ENCODE peak calls at places on chromosomes 12 and 14, in eight cellular contexts. B is naive thymus-derived CD8-positive, alpha-beta T cell; A is M059J; V is activated CD4-positive, alpha-beta T cell treated with anti-CD3 and anti-CD28 coated beads for 4 hours; T is T-cell; D is small intestine; U is AG09309; Q is DMS 273 treated with DMSO at 0.1 percent for 48 hours. O is an unnamed sample.

GRCh38 chr12:4274960-4275868 is 1.7 kb downstream of the CCND2 start:
- DNase-seq in B (peak), A (no peak), V (no peak), T (no peak), D (peak), U (no peak), Q (no peak), O (no peak)

GRCh38 chr12:39619316-39619659 is 315 bp downstream of the ABCD2 start:
- DNase-seq in B (no peak), A (no peak), V (no peak), T (no peak), D (no peak), U (no peak), Q (peak), O (no peak)

GRCh38 chr12:52137746-52138145 is 54.1 kb downstream of the KRT80 start:
- DNase-seq in B (no peak), A (no peak), V (no peak), T (no peak), D (no peak), U (no peak), Q (no peak), O (no peak)

GRCh38 chr12:12983420-12984035 is 16.5 kb downstream of the HEBP1 start:
- DNase-seq in B (peak), A (peak), V (no peak), T (no peak), D (peak), U (no peak), Q (no peak), O (peak)

GRCh38 chr14:74085828-74086227 is 1.1 kb downstream of the LIN52 start:
- DNase-seq in B (no peak), A (peak), V (no peak), T (no peak), D (peak), U (no peak), Q (no peak), O (no peak)

GRCh38 chr12:80352476-80352875 is 91.6 kb upstream of the PTPRQ start:
- DNase-seq in B (no peak), A (peak), V (no peak), T (no peak), D (no peak), U (no peak), Q (no peak), O (no peak)

GRCh38 chr12:87270894-87271293 is 758.3 kb downstream of the C12orf50 start:
- DNase-seq in B (no peak), A (peak), V (no peak), T (no peak), D (no peak), U (no peak), Q (no peak), O (no peak)

GRCh38 chr12:1840981-1841425 is 20.6 kb downstream of the LRTM2 start:
- DNase-seq in B (no peak), A (no peak), V (no peak), T (no peak), D (no peak), U (no peak), Q (no peak), O (no peak)

GRCh38 chr14:58731465-58732330 is 93.9 kb downstream of the DACT1 start:
- DNase-seq in B (no peak), A (peak), V (no peak), T (no peak), D (no peak), U (peak), Q (no peak), O (no peak)

GRCh38 chr12:38907171-38907923 is 2.0 kb upstream of the CPNE8 start:
- DNase-seq in B (no peak), A (no peak), V (no peak), T (no peak), D (no peak), U (no peak), Q (no peak), O (no peak)

GRCh38 chr12:81224626-81225025 is 146.7 kb downstream of the ACSS3 start:
- DNase-seq in B (no peak), A (no peak), V (no peak), T (no peak), D (no peak), U (no peak), Q (no peak), O (no peak)

GRCh38 chr12:1640630-1641234 is 11.7 kb downstream of the WNT5B start:
- DNase-seq in B (no peak), A (no peak), V (no peak), T (no peak), D (no peak), U (no peak), Q (no peak), O (no peak)

GRCh38 chr14:63644741-63645140 is 3.1 kb upstream of the WDR89 start:
- DNase-seq in B (no peak), A (no peak), V (no peak), T (no peak), D (no peak), U (no peak), Q (no peak), O (no peak)

GRCh38 chr12:95970905-95971304 is 25.2 kb downstream of the HAL start:
- DNase-seq in B (no peak), A (peak), V (no peak), T (no peak), D (no peak), U (no peak), Q (no peak), O (no peak)

GRCh38 chr12:78038986-78039385 is 208.3 kb downstream of the NAV3 start:
- DNase-seq in B (no peak), A (no peak), V (no peak), T (no peak), D (no peak), U (no peak), Q (no peak), O (no peak)

GRCh38 chr12:91239497-91239896 is 56.9 kb upstream of the DCN start:
- DNase-seq in B (no peak), A (no peak), V (no peak), T (no peak), D (no peak), U (no peak), Q (no peak), O (no peak)

GRCh38 chr14:89378119-89378518 is 38.9 kb downstream of the FOXN3 start:
- DNase-seq in B (no peak), A (peak), V (peak), T (no peak), D (no peak), U (no peak), Q (no peak), O (no peak)

GRCh38 chr12:70645494-70646317 is 8.5 kb upstream of the PTPRB start:
- DNase-seq in B (no peak), A (peak), V (peak), T (no peak), D (peak), U (peak), Q (no peak), O (no peak)

GRCh38 chr14:34065690-34066391 is 115.0 kb upstream of the EGLN3 start:
- DNase-seq in B (no peak), A (no peak), V (no peak), T (no peak), D (no peak), U (no peak), Q (no peak), O (no peak)

GRCh38 chr12:91327136-91327535 is 144.5 kb upstream of the DCN start:
- DNase-seq in B (no peak), A (no peak), V (no peak), T (no peak), D (no peak), U (no peak), Q (no peak), O (no peak)

GRCh38 chr12:105920161-105920684 is 218.5 kb downstream of the NUAK1 start:
- DNase-seq in B (no peak), A (no peak), V (no peak), T (no peak), D (no peak), U (no peak), Q (peak), O (peak)

GRCh38 chr12:10612110-10612509 is 1.3 kb downstream of the MAGOHB start:
- DNase-seq in B (no peak), A (no peak), V (no peak), T (no peak), D (no peak), U (no peak), Q (no peak), O (no peak)

GRCh38 chr12:26830783-26831601 is 2.0 kb downstream of the ITPR2 start:
- DNase-seq in B (no peak), A (peak), V (no peak), T (no peak), D (no peak), U (no peak), Q (no peak), O (no peak)

GRCh38 chr12:4027412-4027811 is 154.2 kb upstream of the PARP11 start:
- DNase-seq in B (peak), A (peak), V (peak), T (peak), D (peak), U (no peak), Q (no peak), O (no peak)